ENCODE peak calls at places on chromosome 16, in six cellular contexts. H is neural progenitor cell, N is GM23248, A is HCT116, K is SK-N-SH, T is MM.1S. Z is an unnamed sample.

GRCh38 chr16:68732068-68732680 is 4.9 kb upstream of the CDH1 start:
- DNase-seq in H (peak), N (no peak), A (peak), K (peak), T (no peak), Z (peak)

GRCh38 chr16:13143551-13143950 is 242.2 kb downstream of the SHISA9 start:
- DNase-seq in H (no peak), N (no peak), A (no peak), K (no peak), T (no peak), Z (no peak)

GRCh38 chr16:70483426-70483825 is 29.0 kb downstream of the FCSK start:
- DNase-seq in H (no peak), N (no peak), A (no peak), K (no peak), T (no peak), Z (no peak)

GRCh38 chr16:10754941-10755340 is 11.3 kb downstream of the NUBP1 start:
- DNase-seq in H (no peak), N (peak), A (no peak), K (no peak), T (no peak), Z (peak)

GRCh38 chr16:79096246-79096645 is 504.3 kb downstream of the MAF start:
- DNase-seq in H (no peak), N (no peak), A (no peak), K (no peak), T (no peak), Z (no peak)

GRCh38 chr16:81035975-81036750 is 521 bp downstream of the ATMIN start:
- DNase-seq in H (peak), N (peak), A (no peak), K (peak), T (peak), Z (peak)

GRCh38 chr16:1556254-1556653 is 22.8 kb downstream of the TMEM204 start:
- DNase-seq in H (no peak), N (peak), A (no peak), K (no peak), T (no peak), Z (no peak)

GRCh38 chr16:74567901-74568300 is 39.0 kb downstream of the GLG1 start:
- DNase-seq in H (no peak), N (no peak), A (no peak), K (no peak), T (no peak), Z (no peak)

GRCh38 chr16:46908540-46909372 is 24.6 kb downstream of the GPT2 start:
- DNase-seq in H (peak), N (peak), A (peak), K (peak), T (peak), Z (peak)

GRCh38 chr16:68636818-68637217 is 8.3 kb upstream of the CDH3 start:
- DNase-seq in H (no peak), N (peak), A (no peak), K (no peak), T (no peak), Z (peak)

GRCh38 chr16:680967-681745 is 946 bp downstream of the STUB1 start:
- DNase-seq in H (peak), N (peak), A (no peak), K (no peak), T (peak), Z (peak)

GRCh38 chr16:2432801-2433505 is 3.7 kb downstream of the CCNF start:
- DNase-seq in H (no peak), N (no peak), A (no peak), K (no peak), T (no peak), Z (no peak)

GRCh38 chr16:64339052-64339770 is 782.7 kb downstream of the CDH11 start:
- DNase-seq in H (no peak), N (peak), A (no peak), K (no peak), T (no peak), Z (peak)

GRCh38 chr16:1089822-1090619 is 6.0 kb downstream of the C1QTNF8 start:
- DNase-seq in H (no peak), N (no peak), A (no peak), K (no peak), T (no peak), Z (peak)

GRCh38 chr16:79307214-79307613 is 293.3 kb downstream of the MAF start:
- DNase-seq in H (no peak), N (no peak), A (no peak), K (no peak), T (no peak), Z (no peak)

GRCh38 chr16:56603589-56603988 is 4.8 kb upstream of the MT2A start:
- DNase-seq in H (peak), N (peak), A (peak), K (peak), T (peak), Z (peak)

GRCh38 chr16:67935096-67935401 is 1.6 kb downstream of the PSMB10 start:
- DNase-seq in H (no peak), N (peak), A (no peak), K (peak), T (no peak), Z (peak)

GRCh38 chr16:907819-908218 is 63.0 kb downstream of the LMF1 start:
- DNase-seq in H (no peak), N (no peak), A (no peak), K (no peak), T (no peak), Z (no peak)

GRCh38 chr16:56351481-56351880 is 73.9 kb downstream of the AMFR start:
- DNase-seq in H (no peak), N (no peak), A (no peak), K (no peak), T (no peak), Z (no peak)

GRCh38 chr16:73176577-73177013 is 128.7 kb upstream of the ZFHX3 start:
- DNase-seq in H (peak), N (peak), A (peak), K (no peak), T (no peak), Z (peak)

GRCh38 chr16:66925322-66925840 is at the start of gene RRAD:
- DNase-seq in H (peak), N (peak), A (no peak), K (no peak), T (no peak), Z (no peak)

GRCh38 chr16:78896280-78896679 is 704.3 kb downstream of the MAF start:
- DNase-seq in H (no peak), N (no peak), A (no peak), K (no peak), T (no peak), Z (no peak)

GRCh38 chr16:58832496-58832895 is 98.4 kb upstream of the GOT2 start:
- DNase-seq in H (no peak), N (no peak), A (no peak), K (no peak), T (no peak), Z (no peak)

GRCh38 chr16:16150117-16150877 is 73.0 kb downstream of the ABCC6 start:
- DNase-seq in H (no peak), N (peak), A (no peak), K (peak), T (no peak), Z (no peak)

GRCh38 chr16:2924901-2925820 is 13.4 kb downstream of the FLYWCH1 start:
- DNase-seq in H (peak), N (no peak), A (no peak), K (peak), T (no peak), Z (peak)

GRCh38 chr16:56189990-56190902 is 1.0 kb upstream of the GNAO1 start:
- DNase-seq in H (peak), N (peak), A (no peak), K (peak), T (no peak), Z (no peak)

GRCh38 chr16:50974438-50975036 is 176.5 kb downstream of the SALL1 start:
- DNase-seq in H (no peak), N (no peak), A (no peak), K (no peak), T (no peak), Z (no peak)

GRCh38 chr16:72938426-72939164 is 109.3 kb downstream of the ZFHX3 start:
- DNase-seq in H (peak), N (peak), A (no peak), K (no peak), T (no peak), Z (peak)

GRCh38 chr16:57994778-57995177 is 5.7 kb downstream of the ZNF319 start:
- DNase-seq in H (peak), N (peak), A (peak), K (peak), T (peak), Z (peak)

DNA sequence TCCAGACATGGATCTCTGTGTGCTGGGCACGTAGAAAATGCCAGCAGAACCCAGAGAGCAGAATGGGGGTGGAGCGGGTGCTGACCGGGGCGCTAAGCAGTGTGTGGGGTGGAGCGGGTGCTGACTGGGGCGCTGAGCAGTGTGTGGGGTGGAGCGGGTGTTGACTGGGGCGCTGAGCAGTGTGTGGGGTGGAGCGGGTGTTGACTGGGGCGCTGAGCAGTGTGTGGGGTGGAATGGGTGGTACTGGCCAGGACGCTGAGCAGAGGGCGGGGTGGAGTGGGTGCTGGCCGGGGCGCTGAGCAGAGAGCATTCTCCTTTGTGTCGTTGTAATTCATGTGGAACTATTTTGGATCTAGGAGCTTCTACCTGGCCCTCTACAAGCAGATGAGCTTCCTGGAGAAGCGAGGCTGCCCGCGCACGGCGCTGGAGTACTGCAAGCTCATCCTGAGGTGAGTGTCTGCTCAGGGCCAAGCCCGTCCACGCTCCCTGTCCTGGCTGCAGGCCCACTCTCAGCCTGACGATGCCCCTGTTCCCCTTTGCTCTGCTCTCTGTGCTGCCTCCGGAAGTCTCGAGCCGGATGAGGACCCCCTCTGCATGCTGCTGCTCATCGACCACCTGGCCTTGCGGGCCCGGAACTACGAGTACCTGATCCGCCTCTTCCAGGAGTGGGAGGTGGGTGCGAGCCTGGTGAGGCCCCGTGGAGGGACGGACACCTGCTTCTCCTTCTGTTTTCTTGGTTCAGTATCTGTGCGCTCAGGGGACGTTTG is 20.3 kb upstream of the MC1R start:
- DNase-seq in H (no peak), N (no peak), A (no peak), K (no peak), T (no peak), Z (no peak)
- H3K27ac ChIP-seq in H (no peak), N (no peak), A (no peak), K (no peak), T (no peak), Z (no peak)

GRCh38 chr16:30946671-30947532 is 2.0 kb upstream of the ORAI3 start:
- DNase-seq in H (no peak), N (no peak), A (no peak), K (no peak), T (no peak), Z (no peak)

GRCh38 chr16:30948956-30949654 is at the start of gene ORAI3:
- DNase-seq in H (peak), N (peak), A (no peak), K (peak), T (peak), Z (peak)

GRCh38 chr16:30949655-30950515 is 1.0 kb downstream of the ORAI3 start:
- DNase-seq in H (peak), N (peak), A (peak), K (peak), T (peak), Z (peak)

GRCh38 chr16:30948087-30948955 is 547 bp upstream of the ORAI3 start:
- DNase-seq in H (peak), N (peak), A (peak), K (peak), T (no peak), Z (peak)

GRCh38 chr16:30947533-30948086 is 1.3 kb upstream of the ORAI3 start:
- DNase-seq in H (peak), N (no peak), A (no peak), K (no peak), T (no peak), Z (no peak)
- H3K9ac ChIP-seq in H (no peak), N (peak), A (no peak), K (no peak), T (no peak), Z (no peak)

GRCh38 chr16:26672206-26672605 is 394.5 kb upstream of the C16orf82 start:
- DNase-seq in H (no peak), N (no peak), A (no peak), K (no peak), T (no peak), Z (no peak)
- TF ChIP-seq EZH2phosphoT487 in H (no peak), N (no peak), A (no peak), K (no peak), T (no peak), Z (no peak)

GRCh38 chr16:24972608-24973220 is 42.5 kb downstream of the ARHGAP17 start:
- DNase-seq in H (no peak), N (no peak), A (no peak), K (no peak), T (peak), Z (no peak)
- H3K27ac ChIP-seq in H (no peak), N (no peak), A (no peak), K (no peak), T (no peak), Z (no peak)

DNA sequence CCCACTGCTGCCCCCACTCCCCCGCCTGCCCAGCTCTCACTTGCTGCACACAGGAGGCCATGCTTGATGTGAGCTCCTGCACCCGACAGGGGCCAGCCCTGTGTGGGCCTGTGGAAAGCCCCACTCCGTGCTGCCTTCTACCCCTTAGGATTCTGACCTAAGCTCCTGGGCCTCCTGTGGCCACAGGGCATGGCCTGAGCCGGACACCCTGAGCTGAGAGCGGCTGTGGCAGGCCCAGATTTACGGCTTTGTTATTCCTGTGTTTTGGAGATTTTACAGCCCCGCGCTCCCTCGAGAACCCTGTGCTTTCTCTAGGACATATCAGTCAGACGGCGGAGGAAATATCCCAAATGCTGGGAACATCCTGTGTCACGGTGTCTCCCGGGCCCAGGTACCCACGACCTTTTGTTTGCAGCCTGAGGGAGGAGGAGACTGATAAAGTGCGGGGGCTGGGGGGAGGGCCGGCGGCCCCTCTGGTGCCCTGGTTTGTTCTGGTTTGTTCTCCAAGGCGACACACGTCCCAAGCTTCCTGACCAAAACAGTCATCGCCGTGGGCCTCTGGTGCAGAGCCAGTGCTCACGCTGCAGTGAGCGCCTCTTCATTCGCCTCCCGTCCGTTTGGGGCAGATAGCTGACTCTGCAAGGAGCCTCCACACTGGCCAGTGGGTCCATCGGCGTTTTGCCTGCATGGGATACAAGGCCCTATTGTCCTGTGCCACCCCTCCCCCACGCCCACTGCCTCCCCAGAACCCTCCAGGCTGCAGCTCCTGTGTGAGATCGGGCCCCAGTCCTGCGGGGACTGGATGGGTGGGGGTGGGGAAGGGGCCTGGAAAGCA is 363.3 kb downstream of the C16orf95 start:
- DNase-seq in H (peak), N (no peak), A (no peak), K (no peak), T (no peak), Z (no peak)
- H3K9ac ChIP-seq in H (no peak), N (no peak), A (no peak), K (no peak), T (no peak), Z (no peak)

DNA sequence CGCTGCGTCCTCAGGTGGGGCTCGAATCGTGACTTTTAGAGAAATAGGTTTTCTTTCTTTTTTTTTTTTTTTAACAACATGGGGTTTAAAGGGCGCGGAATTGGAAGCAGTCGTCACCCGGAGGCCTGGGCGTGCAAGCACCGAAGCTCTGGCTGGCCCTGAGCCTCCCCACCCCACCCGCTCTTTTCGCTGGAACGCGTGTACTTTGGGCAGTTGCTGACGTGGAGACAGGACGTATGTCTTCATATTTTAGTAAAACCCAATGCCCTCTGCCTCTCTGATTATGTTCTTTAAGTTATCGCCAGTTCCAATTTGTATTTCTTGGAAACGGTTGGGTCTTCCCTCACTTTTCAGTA is 552 bp upstream of the C16orf95 start:
- DNase-seq in H (no peak), N (peak), A (no peak), K (peak), T (peak), Z (peak)
- TF ChIP-seq EZH2phosphoT487 in H (no peak), N (no peak), A (no peak), K (no peak), T (no peak), Z (no peak)

GRCh38 chr16:49773534-49774486 is 82.1 kb downstream of the ZNF423 start:
- DNase-seq in H (no peak), N (no peak), A (no peak), K (no peak), T (no peak), Z (no peak)
- H3K27ac ChIP-seq in H (no peak), N (no peak), A (no peak), K (no peak), T (no peak), Z (no peak)

GRCh38 chr16:83615553-83615952 is 192.2 kb upstream of the HSBP1 start:
- DNase-seq in H (no peak), N (peak), A (no peak), K (no peak), T (no peak), Z (no peak)

GRCh38 chr16:83623091-83623730 is 184.6 kb upstream of the HSBP1 start:
- DNase-seq in H (no peak), N (no peak), A (no peak), K (no peak), T (no peak), Z (no peak)

GRCh38 chr16:83622010-83622409 is 185.8 kb upstream of the HSBP1 start:
- DNase-seq in H (no peak), N (no peak), A (no peak), K (no peak), T (no peak), Z (no peak)

GRCh38 chr16:83615981-83616380 is 191.8 kb upstream of the HSBP1 start:
- DNase-seq in H (no peak), N (peak), A (no peak), K (no peak), T (no peak), Z (no peak)

DNA sequence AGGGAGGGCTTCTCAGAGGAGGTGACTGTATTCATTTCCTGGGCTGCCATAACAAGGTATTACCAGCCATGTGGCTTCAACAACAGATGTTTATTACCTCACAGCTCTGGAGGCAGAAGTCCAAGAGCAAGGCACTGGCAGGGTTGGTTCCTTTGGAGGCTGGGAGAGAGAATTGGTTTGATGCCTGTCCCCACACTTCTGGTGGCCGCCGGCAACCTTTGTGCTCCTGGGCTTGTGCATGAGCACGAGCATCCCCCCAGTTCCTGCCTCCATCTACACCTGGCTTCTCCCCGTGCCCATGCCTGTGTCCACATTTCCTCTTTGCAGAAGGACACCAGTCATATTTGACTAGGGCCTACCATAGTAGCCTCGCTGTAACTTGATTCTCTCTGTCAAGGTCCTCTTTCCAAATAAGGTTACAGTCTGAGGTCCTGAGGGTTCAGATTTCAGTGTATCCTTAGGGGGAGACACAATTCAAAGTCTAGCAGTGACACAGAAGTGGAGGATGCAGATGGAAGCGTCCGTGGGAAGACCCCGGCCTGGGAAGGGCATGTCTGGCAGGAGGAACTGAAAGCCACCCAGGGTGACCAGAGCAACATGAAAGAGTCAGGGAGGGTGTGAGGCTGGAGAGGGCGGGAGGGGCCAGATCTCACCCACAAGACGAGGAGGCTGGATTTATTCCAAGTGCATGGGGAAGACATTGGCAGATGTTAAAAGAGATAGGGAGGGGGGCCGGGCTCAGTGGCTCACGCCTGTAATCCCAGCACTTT is 188.2 kb upstream of the HSBP1 start:
- DNase-seq in H (no peak), N (no peak), A (no peak), K (no peak), T (no peak), Z (no peak)
- H3K9ac ChIP-seq in H (no peak), N (no peak), A (no peak), K (no peak), T (no peak), Z (no peak)

GRCh38 chr16:71852561-71852960 is 6.8 kb downstream of the ATXN1L start:
- DNase-seq in H (no peak), N (no peak), A (no peak), K (no peak), T (no peak), Z (no peak)

GRCh38 chr16:71853413-71853812 is 7.6 kb downstream of the ATXN1L start:
- DNase-seq in H (no peak), N (no peak), A (no peak), K (no peak), T (peak), Z (no peak)

GRCh38 chr16:71854369-71854948 is 8.7 kb downstream of the ATXN1L start:
- DNase-seq in H (no peak), N (no peak), A (no peak), K (no peak), T (no peak), Z (peak)

GRCh38 chr16:71859751-71860521 is 14.2 kb downstream of the ATXN1L start:
- DNase-seq in H (no peak), N (no peak), A (no peak), K (no peak), T (no peak), Z (no peak)

GRCh38 chr16:71855937-71856662 is 10.3 kb downstream of the ATXN1L start:
- DNase-seq in H (no peak), N (no peak), A (no peak), K (no peak), T (no peak), Z (no peak)
- TF ChIP-seq EZH2phosphoT487 in H (no peak), N (no peak), A (no peak), K (no peak), T (no peak), Z (no peak)